ENCODE peak calls at places on chromosomes 13 and 19, in five cellular contexts. One of them, this sample, is unnamed.

GRCh38 chr19:39398297-39398864 is 7.2 kb downstream of the MED29 start:
- DNase-seq in prostate gland: no peak
- DNase-seq in ascending aorta: peak
- DNase-seq in CD8-positive, alpha-beta T cell: peak
- DNase-seq in tibial nerve: peak
- DNase-seq in this sample: peak

GRCh38 chr19:13843104-13843921 is 33.6 kb upstream of the NANOS3 start:
- DNase-seq in ascending aorta: peak
- DNase-seq in tibial nerve: no peak
- DNase-seq in CD8-positive, alpha-beta T cell: no peak
- DNase-seq in prostate gland: peak
- DNase-seq in this sample: peak

GRCh38 chr13:100870898-100871297 is 196.3 kb upstream of the TMTC4 start:
- DNase-seq in tibial nerve: no peak
- DNase-seq in ascending aorta: no peak
- DNase-seq in CD8-positive, alpha-beta T cell: no peak
- DNase-seq in prostate gland: no peak
- DNase-seq in this sample: no peak

GRCh38 chr13:113356594-113356993 is 7.3 kb downstream of the GRTP1 start:
- DNase-seq in CD8-positive, alpha-beta T cell: no peak
- DNase-seq in ascending aorta: no peak
- DNase-seq in prostate gland: no peak
- DNase-seq in tibial nerve: no peak
- DNase-seq in this sample: no peak

GRCh38 chr13:50693755-50694154 is 149.7 kb downstream of the DLEU7 start:
- DNase-seq in ascending aorta: no peak
- DNase-seq in prostate gland: no peak
- DNase-seq in tibial nerve: no peak
- DNase-seq in CD8-positive, alpha-beta T cell: no peak
- DNase-seq in this sample: peak

GRCh38 chr13:48902421-48902820 is 73.3 kb upstream of the FNDC3A start:
- DNase-seq in prostate gland: no peak
- DNase-seq in ascending aorta: no peak
- DNase-seq in CD8-positive, alpha-beta T cell: no peak
- DNase-seq in tibial nerve: no peak
- DNase-seq in this sample: peak

GRCh38 chr19:17834350-17835181 is 13.2 kb downstream of the JAK3 start:
- DNase-seq in ascending aorta: no peak
- DNase-seq in tibial nerve: no peak
- DNase-seq in prostate gland: no peak
- DNase-seq in CD8-positive, alpha-beta T cell: no peak
- DNase-seq in this sample: no peak

GRCh38 chr13:84455143-84455905 is 573.0 kb upstream of the SLITRK1 start:
- DNase-seq in CD8-positive, alpha-beta T cell: no peak
- DNase-seq in ascending aorta: no peak
- DNase-seq in prostate gland: no peak
- DNase-seq in tibial nerve: no peak
- DNase-seq in this sample: no peak

GRCh38 chr13:74132768-74133656 is 1.2 kb downstream of the KLF12 start:
- DNase-seq in ascending aorta: peak
- DNase-seq in tibial nerve: no peak
- DNase-seq in prostate gland: no peak
- DNase-seq in CD8-positive, alpha-beta T cell: peak
- DNase-seq in this sample: peak

GRCh38 chr19:47028372-47028672 is 8.7 kb downstream of the NPAS1 start:
- DNase-seq in ascending aorta: no peak
- DNase-seq in CD8-positive, alpha-beta T cell: no peak
- DNase-seq in tibial nerve: no peak
- DNase-seq in prostate gland: no peak
- DNase-seq in this sample: no peak

GRCh38 chr13:47334173-47334572 is 437.3 kb upstream of the HTR2A start:
- DNase-seq in prostate gland: no peak
- DNase-seq in CD8-positive, alpha-beta T cell: no peak
- DNase-seq in tibial nerve: no peak
- DNase-seq in ascending aorta: no peak
- DNase-seq in this sample: no peak

GRCh38 chr13:24943136-24943535 is 152.8 kb upstream of the PABPC3 start:
- DNase-seq in ascending aorta: no peak
- DNase-seq in prostate gland: no peak
- DNase-seq in CD8-positive, alpha-beta T cell: no peak
- DNase-seq in tibial nerve: no peak
- DNase-seq in this sample: no peak

GRCh38 chr13:40060318-40061007 is 405.0 kb downstream of the COG6 start:
- DNase-seq in prostate gland: peak
- DNase-seq in tibial nerve: peak
- DNase-seq in CD8-positive, alpha-beta T cell: no peak
- DNase-seq in ascending aorta: peak
- DNase-seq in this sample: no peak

GRCh38 chr13:67230774-67231480 is 791 bp upstream of the PCDH9 start:
- DNase-seq in ascending aorta: peak
- DNase-seq in prostate gland: peak
- DNase-seq in CD8-positive, alpha-beta T cell: no peak
- DNase-seq in tibial nerve: peak
- DNase-seq in this sample: peak

GRCh38 chr19:6743714-6744380 is 4.4 kb downstream of the TRIP10 start:
- DNase-seq in tibial nerve: no peak
- DNase-seq in ascending aorta: no peak
- DNase-seq in prostate gland: no peak
- DNase-seq in CD8-positive, alpha-beta T cell: no peak
- DNase-seq in this sample: no peak
- H3K4me3 ChIP-seq in tibial nerve: no peak
- H3K4me3 ChIP-seq in ascending aorta: peak
- H3K4me3 ChIP-seq in prostate gland: no peak
- H3K4me3 ChIP-seq in CD8-positive, alpha-beta T cell: no peak
- H3K4me3 ChIP-seq in this sample: no peak

GRCh38 chr19:814108-815078 is 7.4 kb downstream of the PLPPR3 start:
- DNase-seq in tibial nerve: no peak
- DNase-seq in prostate gland: no peak
- DNase-seq in CD8-positive, alpha-beta T cell: no peak
- DNase-seq in ascending aorta: no peak
- DNase-seq in this sample: no peak
- H3K4me3 ChIP-seq in tibial nerve: no peak
- H3K4me3 ChIP-seq in prostate gland: no peak
- H3K4me3 ChIP-seq in CD8-positive, alpha-beta T cell: no peak
- H3K4me3 ChIP-seq in ascending aorta: no peak
- H3K4me3 ChIP-seq in this sample: no peak

DNA sequence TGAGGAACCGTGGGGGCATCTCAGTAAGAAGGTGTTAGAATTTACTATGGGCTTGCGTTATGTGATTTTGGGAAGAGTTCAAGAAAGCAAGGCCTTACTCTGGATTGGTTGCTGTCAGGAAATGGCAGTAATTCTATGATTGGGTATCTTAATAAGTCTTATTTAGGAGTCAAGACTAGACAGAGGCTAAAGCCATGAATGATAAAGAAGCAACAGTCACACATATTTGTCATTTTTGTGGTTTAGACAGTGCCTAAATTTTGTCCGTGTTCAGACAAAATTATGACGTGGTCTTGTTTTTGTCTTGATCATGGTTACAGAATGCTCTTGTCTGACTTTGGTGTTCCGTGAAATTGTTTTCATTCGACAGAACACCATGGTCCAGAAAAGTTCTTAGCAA is 886 bp upstream of the SLC46A3 start:
- DNase-seq in prostate gland: no peak
- DNase-seq in tibial nerve: no peak
- DNase-seq in CD8-positive, alpha-beta T cell: no peak
- DNase-seq in ascending aorta: no peak
- DNase-seq in this sample: peak
- H3K4me3 ChIP-seq in prostate gland: no peak
- H3K4me3 ChIP-seq in tibial nerve: no peak
- H3K4me3 ChIP-seq in CD8-positive, alpha-beta T cell: peak
- H3K4me3 ChIP-seq in ascending aorta: peak
- H3K4me3 ChIP-seq in this sample: no peak

GRCh38 chr19:15075801-15076200 is 6.2 kb upstream of the OR1I1 start:
- DNase-seq in tibial nerve: no peak
- DNase-seq in prostate gland: no peak
- DNase-seq in ascending aorta: no peak
- DNase-seq in CD8-positive, alpha-beta T cell: no peak
- DNase-seq in this sample: no peak
- H3K4me3 ChIP-seq in tibial nerve: no peak
- H3K4me3 ChIP-seq in prostate gland: no peak
- H3K4me3 ChIP-seq in ascending aorta: no peak
- H3K4me3 ChIP-seq in CD8-positive, alpha-beta T cell: no peak
- H3K4me3 ChIP-seq in this sample: no peak

GRCh38 chr19:10717356-10718204 is at the start of gene DNM2:
- DNase-seq in tibial nerve: peak
- DNase-seq in prostate gland: peak
- DNase-seq in CD8-positive, alpha-beta T cell: peak
- DNase-seq in ascending aorta: peak
- DNase-seq in this sample: peak

GRCh38 chr19:10717054-10717355 is 874 bp upstream of the DNM2 start:
- DNase-seq in prostate gland: no peak
- DNase-seq in tibial nerve: no peak
- DNase-seq in CD8-positive, alpha-beta T cell: no peak
- DNase-seq in ascending aorta: no peak
- DNase-seq in this sample: no peak

GRCh38 chr19:10720607-10721125 is 2.8 kb downstream of the DNM2 start:
- DNase-seq in CD8-positive, alpha-beta T cell: no peak
- DNase-seq in ascending aorta: no peak
- DNase-seq in tibial nerve: no peak
- DNase-seq in prostate gland: no peak
- DNase-seq in this sample: no peak

GRCh38 chr19:10718205-10719196 is 622 bp downstream of the DNM2 start:
- DNase-seq in prostate gland: no peak
- DNase-seq in tibial nerve: no peak
- DNase-seq in ascending aorta: no peak
- DNase-seq in CD8-positive, alpha-beta T cell: peak
- DNase-seq in this sample: peak

GRCh38 chr19:10719466-10719961 is 1.6 kb downstream of the DNM2 start:
- DNase-seq in prostate gland: no peak
- DNase-seq in CD8-positive, alpha-beta T cell: no peak
- DNase-seq in ascending aorta: no peak
- DNase-seq in tibial nerve: no peak
- DNase-seq in this sample: no peak
- H3K4me3 ChIP-seq in prostate gland: peak
- H3K4me3 ChIP-seq in CD8-positive, alpha-beta T cell: peak
- H3K4me3 ChIP-seq in ascending aorta: peak
- H3K4me3 ChIP-seq in tibial nerve: no peak
- H3K4me3 ChIP-seq in this sample: peak

GRCh38 chr13:110475117-110475516 is 86.4 kb downstream of the RAB20 start:
- DNase-seq in ascending aorta: no peak
- DNase-seq in CD8-positive, alpha-beta T cell: no peak
- DNase-seq in prostate gland: no peak
- DNase-seq in tibial nerve: no peak
- DNase-seq in this sample: no peak
- H3K4me3 ChIP-seq in ascending aorta: no peak
- H3K4me3 ChIP-seq in CD8-positive, alpha-beta T cell: no peak
- H3K4me3 ChIP-seq in prostate gland: no peak
- H3K4me3 ChIP-seq in tibial nerve: no peak
- H3K4me3 ChIP-seq in this sample: no peak

GRCh38 chr19:54165222-54165621 is 5.7 kb upstream of the LENG1 start:
- DNase-seq in prostate gland: no peak
- DNase-seq in ascending aorta: no peak
- DNase-seq in tibial nerve: no peak
- DNase-seq in CD8-positive, alpha-beta T cell: no peak
- DNase-seq in this sample: no peak

GRCh38 chr19:54164369-54165068 is 5.0 kb upstream of the LENG1 start:
- DNase-seq in prostate gland: peak
- DNase-seq in tibial nerve: no peak
- DNase-seq in ascending aorta: peak
- DNase-seq in CD8-positive, alpha-beta T cell: peak
- DNase-seq in this sample: peak

GRCh38 chr19:54160948-54161347 is 1.4 kb upstream of the LENG1 start:
- DNase-seq in tibial nerve: no peak
- DNase-seq in CD8-positive, alpha-beta T cell: no peak
- DNase-seq in ascending aorta: no peak
- DNase-seq in prostate gland: no peak
- DNase-seq in this sample: no peak

GRCh38 chr19:54162241-54162805 is 2.8 kb upstream of the LENG1 start:
- DNase-seq in ascending aorta: peak
- DNase-seq in CD8-positive, alpha-beta T cell: peak
- DNase-seq in prostate gland: peak
- DNase-seq in tibial nerve: peak
- DNase-seq in this sample: peak

DNA sequence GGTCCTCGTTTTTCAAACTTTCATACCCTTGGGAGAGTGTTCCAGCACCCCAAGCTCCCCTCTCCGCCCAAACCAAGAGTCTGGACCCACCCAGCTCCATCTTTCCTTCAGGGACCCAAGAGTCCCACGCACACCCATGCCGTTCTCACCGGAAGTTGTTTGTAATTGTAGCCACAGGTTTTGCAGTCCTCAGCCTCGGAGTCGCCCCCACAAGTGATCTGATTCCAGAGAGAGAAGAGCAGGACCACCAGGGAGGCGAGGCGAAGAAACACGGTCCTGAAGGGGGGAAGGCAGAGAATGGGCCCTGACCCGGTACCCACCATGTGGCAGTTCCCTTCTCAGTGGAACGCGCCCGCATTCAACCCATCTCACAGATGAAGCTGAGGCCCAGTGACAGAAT is 3.4 kb upstream of the LENG1 start:
- DNase-seq in prostate gland: no peak
- DNase-seq in tibial nerve: no peak
- DNase-seq in CD8-positive, alpha-beta T cell: no peak
- DNase-seq in ascending aorta: no peak
- DNase-seq in this sample: no peak
- H3K4me3 ChIP-seq in prostate gland: peak
- H3K4me3 ChIP-seq in tibial nerve: no peak
- H3K4me3 ChIP-seq in CD8-positive, alpha-beta T cell: peak
- H3K4me3 ChIP-seq in ascending aorta: peak
- H3K4me3 ChIP-seq in this sample: no peak

DNA sequence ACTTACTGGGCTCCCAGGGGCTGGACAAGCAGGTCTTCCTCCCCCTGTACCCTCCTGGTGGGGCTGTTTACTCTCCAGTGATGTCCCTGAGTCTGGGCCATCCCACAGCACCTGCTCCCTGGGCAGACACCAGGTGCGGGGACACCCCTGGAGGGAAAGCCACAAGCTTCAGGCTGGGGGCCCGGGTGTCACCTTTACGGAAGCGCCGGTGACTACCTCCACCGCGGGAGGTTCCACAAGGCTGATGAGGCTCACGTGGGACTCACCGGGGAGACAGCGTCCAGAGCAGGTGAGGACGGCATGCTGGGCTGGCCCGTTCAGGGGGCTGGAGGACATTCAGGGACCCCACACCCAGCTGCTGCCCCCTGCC is 24.9 kb downstream of the NFILZ start:
- DNase-seq in ascending aorta: no peak
- DNase-seq in tibial nerve: no peak
- DNase-seq in prostate gland: no peak
- DNase-seq in CD8-positive, alpha-beta T cell: peak
- DNase-seq in this sample: no peak
- H3K4me3 ChIP-seq in ascending aorta: no peak
- H3K4me3 ChIP-seq in tibial nerve: no peak
- H3K4me3 ChIP-seq in prostate gland: no peak
- H3K4me3 ChIP-seq in CD8-positive, alpha-beta T cell: no peak
- H3K4me3 ChIP-seq in this sample: no peak

GRCh38 chr19:8460516-8461298 is 15.9 kb downstream of the HNRNPM start:
- DNase-seq in prostate gland: no peak
- DNase-seq in ascending aorta: no peak
- DNase-seq in tibial nerve: no peak
- DNase-seq in CD8-positive, alpha-beta T cell: no peak
- DNase-seq in this sample: no peak
- H3K4me3 ChIP-seq in prostate gland: no peak
- H3K4me3 ChIP-seq in ascending aorta: peak
- H3K4me3 ChIP-seq in tibial nerve: no peak
- H3K4me3 ChIP-seq in CD8-positive, alpha-beta T cell: no peak
- H3K4me3 ChIP-seq in this sample: no peak

DNA sequence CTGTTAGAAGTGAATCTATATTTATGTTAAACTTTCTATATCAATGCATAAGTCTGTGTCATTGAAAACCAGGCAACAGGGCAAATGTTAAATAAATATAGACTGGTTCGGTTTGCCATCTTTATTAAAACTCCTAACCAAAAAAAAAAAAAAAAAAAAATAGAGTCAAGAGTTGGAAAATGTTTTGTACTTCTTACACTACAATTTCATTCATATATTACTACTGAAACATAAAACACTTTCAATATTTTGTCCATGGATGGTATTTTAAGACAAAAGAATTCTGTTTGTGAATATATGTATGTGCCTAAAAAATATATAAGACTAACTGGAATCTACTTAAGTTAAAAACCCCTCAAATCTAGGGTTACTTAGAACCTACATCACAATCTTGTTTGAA is 5.2 kb downstream of the DACH1 start:
- DNase-seq in prostate gland: no peak
- DNase-seq in CD8-positive, alpha-beta T cell: no peak
- DNase-seq in tibial nerve: no peak
- DNase-seq in ascending aorta: no peak
- DNase-seq in this sample: no peak
- H3K4me3 ChIP-seq in prostate gland: no peak
- H3K4me3 ChIP-seq in CD8-positive, alpha-beta T cell: no peak
- H3K4me3 ChIP-seq in tibial nerve: no peak
- H3K4me3 ChIP-seq in ascending aorta: no peak
- H3K4me3 ChIP-seq in this sample: no peak